ENCODE peak calls at places on chromosomes 6 and 20, in five cellular contexts. K, W, H, Y and G are unnamed samples.

GRCh38 chr6:54291738-54292137 is 16.5 kb upstream of the TINAG start:
- DNase-seq in W (no peak), Y (no peak), K (no peak), H (peak; percentile 25), G (no peak)

GRCh38 chr6:101085327-101085726 is 204.2 kb upstream of the ASCC3 start:
- DNase-seq in K (peak; percentile 13), Y (no peak), H (no peak), W (no peak), G (no peak)

GRCh38 chr6:140816696-140817095 is 1316.0 kb upstream of the GJE1 start:
- DNase-seq in W (no peak), H (no peak), K (no peak), Y (no peak), G (no peak)

GRCh38 chr6:80537321-80537972 is 431.0 kb downstream of the BCKDHB start:
- DNase-seq in H (no peak), W (no peak), K (no peak), Y (no peak), G (no peak)

GRCh38 chr20:761418-762381 is 6.6 kb downstream of the SLC52A3 start:
- DNase-seq in H (no peak), W (no peak), Y (no peak), K (no peak), G (no peak)

GRCh38 chr6:135088818-135089809 is 34.5 kb upstream of the HBS1L start:
- DNase-seq in W (peak; percentile 25), H (peak; percentile 63), Y (no peak), K (no peak), G (peak; percentile 44)

GRCh38 chr20:39660251-39660650 is 698.1 kb downstream of the DHX35 start:
- DNase-seq in W (no peak), H (no peak), K (no peak), Y (no peak), G (no peak)

GRCh38 chr6:150713876-150714275 is 114.2 kb downstream of the PLEKHG1 start:
- DNase-seq in H (no peak), K (no peak), Y (no peak), W (no peak), G (no peak)

GRCh38 chr6:125818659-125819297 is 28.0 kb downstream of the NCOA7 start:
- DNase-seq in H (no peak), Y (no peak), K (no peak), W (no peak), G (no peak)

GRCh38 chr6:25042599-25042936 is 106.8 kb upstream of the RIPOR2 start:
- DNase-seq in H (no peak), K (no peak), Y (no peak), W (no peak), G (no peak)

GRCh38 chr6:5179917-5180316 is 80.8 kb downstream of the LYRM4 start:
- DNase-seq in Y (no peak), H (no peak), K (no peak), W (no peak), G (no peak)

GRCh38 chr6:20326422-20326728 is 75.3 kb upstream of the E2F3 start:
- DNase-seq in Y (no peak), K (no peak), W (no peak), H (no peak), G (no peak)

GRCh38 chr6:32073066-32073465 is 34.9 kb downstream of the CYP21A2 start:
- DNase-seq in W (no peak), K (no peak), Y (no peak), H (no peak), G (no peak)

GRCh38 chr20:18628330-18628941 is 40.6 kb downstream of the DTD1 start:
- DNase-seq in W (peak; percentile 24), K (no peak), H (no peak), Y (peak; percentile 88), G (peak; percentile 38)

GRCh38 chr6:56916849-56917551 is 37.9 kb upstream of the BEND6 start:
- DNase-seq in H (no peak), W (no peak), K (no peak), Y (no peak), G (no peak)

GRCh38 chr6:121584591-121585369 is 149.3 kb downstream of the GJA1 start:
- DNase-seq in W (no peak), K (no peak), H (no peak), Y (no peak), G (no peak)

GRCh38 chr6:111591370-111591900 is 14.2 kb downstream of the TRAF3IP2 start:
- DNase-seq in K (no peak), Y (no peak), W (peak; percentile 88), H (no peak), G (peak; percentile 57)

GRCh38 chr6:109008061-109008460 is 86.6 kb downstream of the SESN1 start:
- DNase-seq in H (no peak), K (no peak), Y (no peak), W (no peak), G (no peak)

GRCh38 chr20:63017076-63017825 is 10.5 kb upstream of the BHLHE23 start:
- DNase-seq in Y (no peak), H (no peak), K (no peak), W (no peak), G (no peak)

GRCh38 chr6:118706702-118707101 is 55.3 kb upstream of the CEP85L start:
- DNase-seq in Y (no peak), H (no peak), W (no peak), K (no peak), G (no peak)

GRCh38 chr6:160426146-160426545 is 78.0 kb downstream of the SLC22A3 start:
- DNase-seq in Y (no peak), H (no peak), W (no peak), K (no peak), G (no peak)

GRCh38 chr6:29975561-29975907 is 33.2 kb downstream of the HLA-A start:
- DNase-seq in W (no peak), K (no peak), H (no peak), Y (no peak), G (no peak)

GRCh38 chr6:68069921-68070709 is 565.0 kb upstream of the ADGRB3 start:
- DNase-seq in Y (peak; percentile 57), H (no peak), W (no peak), K (peak; percentile 8), G (no peak)

GRCh38 chr6:104955491-104955890 is 1.4 kb upstream of the LIN28B start:
- DNase-seq in Y (no peak), W (no peak), K (no peak), H (no peak), G (no peak)

GRCh38 chr20:24948939-24949679 is at the start of gene CST7:
- DNase-seq in K (no peak), H (peak; percentile 12), W (no peak), Y (no peak), G (no peak)

GRCh38 chr20:40797425-40797824 is 108.4 kb upstream of the MAFB start:
- DNase-seq in Y (no peak), K (no peak), W (peak; percentile 41), H (no peak), G (peak; percentile 27)

GRCh38 chr6:74946961-74947360 is 258.9 kb downstream of the COL12A1 start:
- DNase-seq in K (no peak), W (peak; percentile 4), Y (no peak), H (no peak), G (no peak)

GRCh38 chr20:17928633-17929311 is 39.8 kb downstream of the SNX5 start:
- DNase-seq in H (no peak), Y (no peak), K (no peak), W (no peak), G (no peak)

DNA sequence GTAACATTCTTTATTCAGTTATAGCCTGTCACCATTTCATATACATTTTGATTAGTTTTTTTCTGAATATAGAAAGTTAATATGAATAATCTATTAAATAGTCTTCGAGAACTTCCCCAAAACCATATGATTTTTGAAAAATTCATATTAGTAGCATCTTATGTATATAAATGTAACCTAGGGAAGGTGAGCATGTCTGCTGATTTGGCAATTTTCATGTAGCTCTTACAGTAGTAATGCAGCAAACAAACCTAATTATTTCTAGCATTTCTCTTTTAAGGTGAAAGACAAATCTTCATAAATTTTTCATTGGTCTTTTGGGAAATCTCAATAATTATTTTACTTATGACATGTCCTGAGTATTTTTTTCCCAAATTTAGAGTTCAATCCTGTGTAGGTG is 939.0 kb downstream of the TBC1D32 start:
- DNase-seq in K (no peak), Y (no peak), W (no peak), H (no peak), G (no peak)
- TF ChIP-seq SUZ12 in K (no peak), Y (no peak), W (no peak), H (no peak), G (no peak)

GRCh38 chr6:170114956-170115855 is 175.7 kb downstream of the DLL1 start:
- DNase-seq in K (no peak), Y (peak; percentile 33), H (no peak), W (no peak), G (no peak)

GRCh38 chr6:170116643-170117042 is 174.2 kb downstream of the DLL1 start:
- DNase-seq in H (no peak), K (no peak), Y (peak; percentile 39), W (no peak), G (no peak)

GRCh38 chr6:170112583-170112860 is 178.4 kb downstream of the DLL1 start:
- DNase-seq in W (no peak), H (no peak), Y (peak; percentile 1), K (no peak), G (no peak)

GRCh38 chr6:170113141-170113540 is 177.7 kb downstream of the DLL1 start:
- DNase-seq in W (no peak), K (no peak), H (no peak), Y (peak; percentile 6), G (no peak)

DNA sequence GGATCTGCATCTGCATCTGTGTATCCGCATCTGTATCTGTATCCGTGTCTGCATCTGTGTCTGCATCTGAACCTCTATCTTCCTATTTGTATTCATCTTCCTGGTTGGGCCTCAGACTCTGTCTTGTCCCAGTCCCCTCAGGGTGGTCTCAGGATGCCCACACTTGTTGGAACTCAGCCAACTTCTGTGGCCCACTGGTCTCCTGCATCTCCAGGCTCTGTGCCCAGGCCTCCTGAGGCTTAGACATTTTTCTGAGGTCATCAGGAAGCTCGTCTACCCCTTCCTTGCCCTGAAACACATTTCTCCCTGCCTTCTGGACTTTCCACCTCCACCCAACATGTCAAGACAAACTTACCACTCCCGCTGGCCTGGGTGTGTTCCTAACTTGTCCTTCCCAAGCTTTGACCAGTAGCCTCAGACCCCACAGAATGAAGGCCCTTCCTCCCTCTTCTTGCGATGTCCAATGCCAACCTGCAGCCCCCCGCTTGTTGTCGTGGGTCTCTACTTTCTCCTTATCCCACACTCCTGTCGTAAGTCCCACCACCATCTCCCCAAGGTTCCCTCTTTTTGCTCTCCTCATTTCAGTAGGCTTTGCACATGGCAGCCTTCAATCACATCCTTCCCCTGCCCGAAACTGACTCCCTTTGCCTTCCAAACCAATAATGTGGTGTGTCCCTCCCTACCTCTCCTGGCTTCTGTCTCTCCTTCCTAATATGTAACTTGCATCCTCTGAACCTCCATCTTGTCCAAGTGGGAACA is 176.5 kb downstream of the DLL1 start:
- DNase-seq in Y (peak; percentile 22), W (no peak), K (no peak), H (no peak), G (no peak)
- TF ChIP-seq SUZ12 in Y (no peak), W (no peak), K (no peak), H (no peak), G (no peak)

DNA sequence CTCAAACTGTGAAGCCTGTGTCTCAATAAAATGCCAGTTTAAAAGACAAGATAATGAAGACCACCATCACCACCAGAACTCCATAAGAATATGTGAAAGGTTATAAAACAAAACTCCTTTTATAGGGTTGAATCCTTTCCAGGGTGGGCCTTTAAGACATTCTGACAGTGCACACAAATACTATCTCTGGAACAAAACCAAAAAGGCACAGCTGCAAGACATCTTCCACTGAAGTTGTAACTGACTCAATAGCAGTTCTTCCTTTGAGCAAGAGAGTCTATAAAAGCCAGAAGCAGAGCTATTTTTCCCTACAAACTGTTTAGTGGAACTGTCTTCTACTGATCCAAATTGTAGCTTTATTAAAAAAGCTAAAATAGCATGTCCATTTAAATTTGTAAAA is 81.6 kb downstream of the EPB41L2 start:
- DNase-seq in Y (no peak), H (no peak), W (no peak), K (no peak), G (no peak)
- TF ChIP-seq SUZ12 in Y (no peak), H (no peak), W (no peak), K (no peak), G (no peak)

GRCh38 chr6:36838896-36839818 is at the start of gene CPNE5:
- DNase-seq in K (no peak), H (no peak), Y (peak; percentile 63), W (no peak), G (no peak)
- TF ChIP-seq SUZ12 in K (no peak), H (no peak), Y (peak; percentile 75), W (no peak), G (no peak)